ENCODE peak calls at places on chromosomes 16 and 17, in seven cellular contexts. G, J, C, I, M, D and R are unnamed samples.

GRCh38 chr17:40696651-40697072 is 6.9 kb downstream of the KRT24 start:
- DNase-seq in C (no peak), D (no peak), G (no peak), M (peak; percentile 6), J (no peak), I (no peak), R (no peak)

GRCh38 chr17:64187093-64187895 is 57.4 kb upstream of the ERN1 start:
- DNase-seq in M (no peak), G (no peak), I (no peak), J (no peak), C (no peak), D (no peak), R (no peak)

GRCh38 chr17:80957461-80957941 is 34.1 kb upstream of the CHMP6 start:
- DNase-seq in J (no peak), D (no peak), C (no peak), I (no peak), G (no peak), M (no peak), R (no peak)

GRCh38 chr16:57627184-57627871 is 1.1 kb upstream of the ADGRG1 start:
- DNase-seq in C (no peak), M (peak; percentile 53), J (no peak), G (peak; percentile 75), D (peak; percentile 69), I (no peak), R (no peak)

GRCh38 chr16:86914850-86915717 is 336.7 kb downstream of the FOXL1 start:
- DNase-seq in C (no peak), G (no peak), J (no peak), I (no peak), M (no peak), D (no peak), R (no peak)

GRCh38 chr17:8332688-8333087 is 7.0 kb upstream of the ODF4 start:
- DNase-seq in J (no peak), D (no peak), C (no peak), I (no peak), G (no peak), M (no peak), R (no peak)

GRCh38 chr17:65173284-65173793 is 36.2 kb downstream of the RGS9 start:
- DNase-seq in M (peak; percentile 49), I (peak; percentile 60), D (no peak), G (no peak), C (peak; percentile 51), J (no peak), R (no peak)

GRCh38 chr16:85093705-85094104 is 18.6 kb downstream of the CIBAR2 start:
- DNase-seq in I (no peak), G (no peak), J (no peak), M (no peak), D (no peak), C (no peak), R (no peak)

GRCh38 chr17:82876602-82877391 is 37.0 kb upstream of the ZNF750 start:
- DNase-seq in D (peak; percentile 95), M (peak; percentile 83), C (no peak), G (peak; percentile 71), I (no peak), J (no peak), R (no peak)

GRCh38 chr17:13395346-13395745 is 206.4 kb downstream of the HS3ST3A1 start:
- DNase-seq in C (no peak), G (no peak), I (no peak), D (no peak), M (no peak), J (no peak), R (no peak)

GRCh38 chr16:1960665-1961630 is 1.6 kb downstream of the NDUFB10 start:
- DNase-seq in C (no peak), I (peak; percentile 67), J (no peak), M (peak; percentile 48), D (no peak), G (peak; percentile 37), R (no peak)

GRCh38 chr17:44097110-44097810 is 26.2 kb downstream of the HDAC5 start:
- DNase-seq in J (no peak), D (peak; percentile 76), M (peak; percentile 66), G (no peak), C (no peak), I (no peak), R (no peak)

GRCh38 chr17:80477647-80478478 is 1.5 kb upstream of the NPTX1 start:
- DNase-seq in G (peak; percentile 91), M (peak; percentile 49), C (no peak), D (peak; percentile 71), I (peak; percentile 65), J (no peak), R (no peak)

GRCh38 chr17:64214950-64215349 is 48.1 kb downstream of the TEX2 start:
- DNase-seq in J (no peak), D (no peak), C (no peak), I (no peak), G (no peak), M (no peak), R (no peak)

GRCh38 chr17:27263386-27263785 is 30.5 kb upstream of the WSB1 start:
- DNase-seq in G (no peak), J (no peak), M (no peak), I (no peak), C (no peak), D (no peak), R (no peak)